ENCODE peak calls at places on chromosomes 13 and 19, in nine cellular contexts. H, Q, T, P, W, R, K, S and Z are unnamed samples.

GRCh38 chr19:33394006-33394722 is 20.7 kb downstream of the CEBPG start:
- DNase-seq in H (no peak), W (no peak), T (peak), P (peak), K (peak), R (peak), Q (no peak), S (no peak), Z (peak)

GRCh38 chr19:49746206-49746958 is 16.7 kb downstream of the TSKS start:
- DNase-seq in K (peak), P (peak), W (no peak), T (peak), R (peak), H (peak), Q (no peak), S (peak), Z (peak)

GRCh38 chr13:109977212-109977968 is 191.0 kb upstream of the IRS2 start:
- DNase-seq in R (no peak), K (no peak), T (peak), H (no peak), S (no peak), W (no peak), Q (no peak), P (no peak), Z (no peak)

GRCh38 chr13:35979378-35979911 is 151.7 kb downstream of the DCLK1 start:
- DNase-seq in S (no peak), R (peak), T (peak), W (no peak), K (peak), Q (peak), P (no peak), H (no peak), Z (no peak)

GRCh38 chr19:33963514-33963913 is 166.8 kb downstream of the KCTD15 start:
- DNase-seq in K (no peak), T (peak), H (no peak), W (no peak), R (no peak), P (no peak), Q (no peak), S (no peak), Z (no peak)

GRCh38 chr19:42528354-42529247 is at the start of gene CEACAM1:
- DNase-seq in H (no peak), W (peak), S (no peak), K (peak), R (no peak), T (peak), Q (no peak), P (no peak), Z (no peak)

GRCh38 chr13:32528358-32528757 is 10.2 kb downstream of the N4BP2L2 start:
- DNase-seq in W (no peak), T (no peak), R (peak), S (no peak), H (no peak), K (no peak), Q (no peak), P (no peak), Z (no peak)

GRCh38 chr19:49335071-49335783 is at the start of gene CD37:
- DNase-seq in H (no peak), R (no peak), T (peak), W (peak), Q (no peak), P (peak), S (no peak), K (no peak), Z (peak)

GRCh38 chr19:13850910-13851753 is 25.8 kb upstream of the NANOS3 start:
- DNase-seq in K (peak), H (peak), S (no peak), P (peak), R (peak), T (peak), Q (peak), W (no peak), Z (peak)

GRCh38 chr19:6610934-6611370 is 20.0 kb upstream of the CD70 start:
- DNase-seq in R (peak), P (no peak), T (peak), Q (no peak), W (no peak), S (no peak), K (no peak), H (peak), Z (no peak)

GRCh38 chr13:69579351-69579750 is 528.3 kb upstream of the ATXN8OS start:
- DNase-seq in T (no peak), S (no peak), R (no peak), W (no peak), H (no peak), Q (no peak), K (no peak), P (peak), Z (no peak)

GRCh38 chr13:112445411-112446271 is 69.5 kb downstream of the SPACA7 start:
- DNase-seq in P (no peak), W (no peak), T (peak), Q (no peak), K (no peak), R (no peak), S (no peak), H (no peak), Z (no peak)

GRCh38 chr19:58009666-58010301 is 7.2 kb upstream of the ZNF606 start:
- DNase-seq in P (no peak), S (peak), W (peak), T (peak), R (peak), H (peak), Q (peak), K (peak), Z (peak)

GRCh38 chr13:41411536-41411935 is 45.8 kb upstream of the RGCC start:
- DNase-seq in K (no peak), S (peak), Q (no peak), H (peak), P (peak), W (no peak), T (no peak), R (peak), Z (no peak)

GRCh38 chr13:52785721-52786120 is 46.1 kb upstream of the CNMD start:
- DNase-seq in W (no peak), T (no peak), R (no peak), K (no peak), P (no peak), H (no peak), S (no peak), Q (no peak), Z (no peak)

GRCh38 chr13:31201341-31202024 is 1.7 kb downstream of the B3GLCT start:
- DNase-seq in S (no peak), K (no peak), R (peak), Q (peak), P (peak), H (no peak), W (no peak), T (no peak), Z (no peak)

GRCh38 chr19:42285546-42285945 is 16.4 kb upstream of the PRR19 start:
- DNase-seq in H (no peak), K (no peak), W (no peak), Q (no peak), P (no peak), R (no peak), T (peak), S (no peak), Z (no peak)

GRCh38 chr19:12333162-12334159 is at the start of gene ZNF563:
- DNase-seq in R (peak), H (no peak), T (peak), P (peak), K (peak), Q (peak), W (peak), S (peak), Z (peak)

GRCh38 chr19:12872941-12873890 is 8.0 kb downstream of the DNASE2 start:
- DNase-seq in Q (peak), S (peak), P (peak), R (peak), W (no peak), T (no peak), H (peak), K (no peak), Z (peak)

GRCh38 chr19:2415281-2415972 is 12.0 kb downstream of the TIMM13 start:
- DNase-seq in H (no peak), Q (no peak), R (no peak), T (no peak), K (no peak), P (no peak), W (no peak), S (no peak), Z (no peak)

GRCh38 chr13:114311908-114312307 is 2.4 kb upstream of the CHAMP1 start:
- DNase-seq in P (peak), Q (no peak), R (peak), W (no peak), H (no peak), T (no peak), S (no peak), K (no peak), Z (no peak)

GRCh38 chr19:1904385-1905070 is 671 bp upstream of the ADAT3 start:
- DNase-seq in W (no peak), K (no peak), R (no peak), S (peak), H (no peak), P (peak), T (no peak), Q (peak), Z (peak)

GRCh38 chr13:50387124-50387581 is 371.9 kb downstream of the KCNRG start:
- DNase-seq in K (peak), T (no peak), S (peak), P (peak), R (peak), H (no peak), W (no peak), Q (peak), Z (no peak)

GRCh38 chr19:14103310-14103709 is 12.8 kb upstream of the SAMD1 start:
- DNase-seq in T (no peak), R (no peak), Q (no peak), S (no peak), K (no peak), H (no peak), P (peak), W (no peak), Z (no peak)

GRCh38 chr13:29454931-29455481 is 140.5 kb downstream of the SLC7A1 start:
- DNase-seq in T (no peak), Q (no peak), W (no peak), R (peak), S (peak), K (no peak), P (peak), H (peak), Z (no peak)

GRCh38 chr13:98707309-98707999 is 45.0 kb downstream of the SLC15A1 start:
- DNase-seq in S (no peak), K (no peak), P (no peak), T (no peak), W (no peak), Q (no peak), R (no peak), H (no peak), Z (no peak)

GRCh38 chr13:22740264-22740663 is 440.5 kb upstream of the SGCG start:
- DNase-seq in R (peak), H (peak), W (no peak), K (no peak), P (peak), S (peak), T (no peak), Q (no peak), Z (no peak)
- TF ChIP-seq CTCF in R (peak), H (no peak), W (no peak), K (no peak), P (peak), S (peak), T (no peak), Q (no peak), Z (no peak)

GRCh38 chr13:59690857-59691500 is 472.7 kb downstream of the DIAPH3 start:
- DNase-seq in T (no peak), K (no peak), Q (no peak), W (no peak), S (no peak), R (peak), H (no peak), P (peak), Z (no peak)

GRCh38 chr13:59684105-59684504 is 479.6 kb downstream of the DIAPH3 start:
- DNase-seq in H (no peak), P (no peak), K (no peak), T (no peak), S (no peak), R (no peak), Q (no peak), W (no peak), Z (no peak)

GRCh38 chr13:59687028-59687427 is 476.7 kb downstream of the DIAPH3 start:
- DNase-seq in K (no peak), S (no peak), Q (no peak), R (no peak), W (no peak), T (no peak), H (no peak), P (no peak), Z (no peak)

GRCh38 chr13:59691501-59692066 is 472.1 kb downstream of the DIAPH3 start:
- DNase-seq in Q (no peak), P (no peak), K (no peak), T (no peak), W (no peak), S (no peak), R (no peak), H (no peak), Z (no peak)

DNA sequence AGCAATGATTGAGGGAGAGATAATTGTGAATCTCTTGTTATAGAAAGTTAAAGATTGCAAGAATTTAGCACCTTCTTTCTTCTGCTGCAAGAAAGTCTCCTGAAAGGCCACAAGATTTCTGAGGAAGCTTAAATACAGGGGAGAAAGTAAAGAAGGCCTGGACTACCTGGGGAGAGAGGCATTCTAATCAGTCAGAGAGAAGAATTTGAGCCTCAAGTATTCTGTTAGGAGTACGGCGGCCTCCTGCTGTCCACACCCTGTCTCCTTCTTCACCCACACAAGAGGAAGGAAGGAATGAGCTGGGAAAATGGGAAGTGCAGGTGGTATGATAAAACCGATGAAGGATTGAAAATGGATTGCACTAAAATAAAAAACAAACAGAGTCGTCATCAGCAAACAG is 474.7 kb downstream of the DIAPH3 start:
- DNase-seq in R (no peak), S (peak), K (no peak), Q (no peak), H (no peak), P (no peak), T (no peak), W (no peak), Z (no peak)
- TF ChIP-seq CTCF in R (no peak), S (no peak), K (no peak), Q (no peak), H (no peak), P (no peak), T (no peak), W (no peak), Z (no peak)

GRCh38 chr19:16070366-16070990 is 5.8 kb upstream of the TPM4 start:
- DNase-seq in R (no peak), K (peak), W (peak), T (peak), S (no peak), H (peak), Q (no peak), P (peak), Z (peak)
- TF ChIP-seq CTCF in R (no peak), K (no peak), W (peak), T (no peak), S (no peak), H (no peak), Q (no peak), P (no peak), Z (peak)

DNA sequence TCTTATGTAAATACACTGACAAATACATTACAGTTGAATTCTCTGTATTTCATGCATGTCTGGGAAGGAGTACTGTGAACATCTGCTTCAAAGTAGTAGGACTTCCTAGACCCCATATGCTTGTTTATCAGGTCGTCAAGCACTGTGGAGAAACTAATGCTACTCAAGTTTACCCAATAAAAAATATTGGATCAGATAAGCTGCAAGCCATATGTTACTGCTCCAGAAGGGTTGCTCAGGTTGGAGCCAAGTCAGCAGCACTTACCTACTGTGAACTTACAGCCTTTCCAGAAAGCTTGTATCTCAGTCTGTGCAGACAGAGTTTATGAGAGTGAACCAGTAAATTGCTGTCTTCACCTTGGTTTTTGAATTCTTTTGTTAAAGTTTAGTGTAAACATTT is 36.2 kb downstream of the SLAIN1 start:
- DNase-seq in S (no peak), H (no peak), K (no peak), W (no peak), R (no peak), P (no peak), Q (no peak), T (no peak), Z (no peak)
- TF ChIP-seq CTCF in S (no peak), H (no peak), K (no peak), W (no peak), R (no peak), P (no peak), Q (no peak), T (no peak), Z (no peak)

GRCh38 chr13:28136916-28137315 is 1.4 kb upstream of the PAN3 start:
- DNase-seq in R (peak), W (no peak), Q (no peak), P (peak), S (no peak), K (no peak), T (no peak), H (no peak), Z (no peak)

GRCh38 chr13:28137556-28137955 is 789 bp upstream of the PAN3 start:
- DNase-seq in K (no peak), S (no peak), P (no peak), T (no peak), W (no peak), H (no peak), Q (peak), R (peak), Z (no peak)

GRCh38 chr13:28138756-28139470 is 568 bp downstream of the PAN3 start:
- DNase-seq in W (peak), T (peak), Q (peak), P (peak), H (peak), S (peak), R (peak), K (peak), Z (peak)

GRCh38 chr13:28140433-28141125 is 2.2 kb downstream of the PAN3 start:
- DNase-seq in H (no peak), W (no peak), T (no peak), S (peak), Q (no peak), P (no peak), K (no peak), R (peak), Z (no peak)

GRCh38 chr13:28138012-28138755 is at the start of gene PAN3:
- DNase-seq in R (peak), W (peak), K (peak), S (peak), T (peak), Q (peak), H (peak), P (peak), Z (peak)
- TF ChIP-seq CTCF in R (no peak), W (no peak), K (no peak), S (no peak), T (no peak), Q (no peak), H (no peak), P (no peak), Z (no peak)

GRCh38 chr19:18340237-18340989 is at the start of gene PGPEP1:
- DNase-seq in W (peak), Q (peak), K (peak), S (peak), P (peak), T (peak), H (peak), R (peak), Z (peak)

GRCh38 chr19:18338471-18339001 is 1.9 kb upstream of the PGPEP1 start:
- DNase-seq in R (no peak), S (no peak), Q (no peak), K (no peak), W (no peak), P (no peak), H (no peak), T (no peak), Z (no peak)

GRCh38 chr19:18340990-18341868 is 831 bp downstream of the PGPEP1 start:
- DNase-seq in Q (peak), H (no peak), P (peak), S (peak), W (peak), R (peak), K (peak), T (peak), Z (peak)

GRCh38 chr19:18342090-18342632 is 1.8 kb downstream of the PGPEP1 start:
- DNase-seq in W (no peak), K (no peak), H (no peak), R (no peak), S (no peak), T (no peak), P (no peak), Q (no peak), Z (no peak)

DNA sequence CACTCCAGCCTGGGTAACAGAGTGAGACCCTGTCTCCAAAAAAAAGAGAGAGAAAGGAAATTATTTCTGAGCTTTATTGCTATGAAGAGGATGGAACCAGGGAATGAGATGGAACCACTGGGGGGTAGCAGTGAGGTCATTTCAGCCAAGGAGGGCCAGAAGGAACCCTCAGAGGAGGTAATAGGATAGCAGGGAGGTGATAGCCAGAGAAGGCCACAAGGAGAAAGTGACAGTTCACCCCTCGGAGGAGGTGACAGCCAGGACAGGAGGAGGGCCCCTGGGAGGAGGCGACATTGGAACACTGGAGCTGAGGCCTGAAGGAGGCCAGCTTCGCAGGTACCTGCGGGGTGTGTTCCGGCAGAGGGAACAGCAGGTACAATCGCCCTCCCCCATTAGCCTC is 695 bp upstream of the PGPEP1 start:
- DNase-seq in H (peak), R (peak), T (no peak), K (no peak), S (peak), Q (no peak), P (peak), W (no peak), Z (no peak)
- TF ChIP-seq CTCF in H (peak), R (peak), T (no peak), K (no peak), S (no peak), Q (no peak), P (peak), W (no peak), Z (no peak)